ENCODE peak calls at places on chromosomes 11 and 22, in five cellular contexts. One of them, this sample, is unnamed. For H3K4me1 and H3K9me3, the result is how much of the 10 kb centered on the place peaks cover.

GRCh38 chr11:121687961-121688566 is 235.3 kb upstream of the SORL1-AS1 start:
- DNase-seq in tibial nerve: no peak
- DNase-seq in A673: no peak
- DNase-seq in heart right ventricle: no peak
- DNase-seq in cardiac muscle cell: peak
- DNase-seq in this sample: no peak

GRCh38 chr22:17786435-17787158 is 12.3 kb upstream of the BID start:
- DNase-seq in A673: no peak
- DNase-seq in heart right ventricle: peak
- DNase-seq in cardiac muscle cell: peak
- DNase-seq in tibial nerve: peak
- DNase-seq in this sample: no peak

GRCh38 chr11:85869776-85870175 is 14.6 kb downstream of the CCDC83 start:
- DNase-seq in A673: no peak
- DNase-seq in heart right ventricle: no peak
- DNase-seq in cardiac muscle cell: no peak
- DNase-seq in tibial nerve: no peak
- DNase-seq in this sample: no peak

GRCh38 chr22:37018815-37019308 is 385 bp downstream of the TST start:
- DNase-seq in cardiac muscle cell: peak
- DNase-seq in A673: peak
- DNase-seq in tibial nerve: peak
- DNase-seq in heart right ventricle: peak
- DNase-seq in this sample: peak

GRCh38 chr22:23381661-23382427 is 198.2 kb downstream of the IGLL1 start:
- DNase-seq in heart right ventricle: no peak
- DNase-seq in tibial nerve: no peak
- DNase-seq in cardiac muscle cell: no peak
- DNase-seq in A673: no peak
- DNase-seq in this sample: no peak

GRCh38 chr11:123473941-123474668 is 44.0 kb downstream of the GRAMD1B start:
- DNase-seq in tibial nerve: no peak
- DNase-seq in heart right ventricle: no peak
- DNase-seq in A673: peak
- DNase-seq in cardiac muscle cell: peak
- DNase-seq in this sample: no peak

GRCh38 chr11:74971424-74971823 is 17.3 kb upstream of the NEU3 start:
- DNase-seq in tibial nerve: no peak
- DNase-seq in heart right ventricle: no peak
- DNase-seq in A673: no peak
- DNase-seq in cardiac muscle cell: peak
- DNase-seq in this sample: no peak

GRCh38 chr11:71940561-71941219 is 11.8 kb downstream of the RNF121 start:
- DNase-seq in tibial nerve: no peak
- DNase-seq in A673: no peak
- DNase-seq in heart right ventricle: no peak
- DNase-seq in cardiac muscle cell: no peak
- DNase-seq in this sample: no peak

GRCh38 chr11:20026629-20027545 is 133.4 kb downstream of the DBX1 start:
- DNase-seq in cardiac muscle cell: no peak
- DNase-seq in heart right ventricle: no peak
- DNase-seq in A673: no peak
- DNase-seq in tibial nerve: no peak
- DNase-seq in this sample: no peak

GRCh38 chr22:31588970-31589675 is 72.9 kb downstream of the PISD start:
- DNase-seq in cardiac muscle cell: no peak
- DNase-seq in heart right ventricle: no peak
- DNase-seq in A673: no peak
- DNase-seq in tibial nerve: no peak
- DNase-seq in this sample: no peak

GRCh38 chr11:114207096-114207495 is 89.1 kb upstream of the NNMT start:
- DNase-seq in tibial nerve: no peak
- DNase-seq in heart right ventricle: no peak
- DNase-seq in A673: no peak
- DNase-seq in cardiac muscle cell: no peak
- DNase-seq in this sample: no peak

GRCh38 chr11:20050048-20050447 is 110.2 kb downstream of the DBX1 start:
- DNase-seq in A673: no peak
- DNase-seq in heart right ventricle: no peak
- DNase-seq in tibial nerve: no peak
- DNase-seq in cardiac muscle cell: no peak
- DNase-seq in this sample: no peak

GRCh38 chr11:8564526-8564925 is 29.5 kb downstream of the STK33 start:
- DNase-seq in cardiac muscle cell: no peak
- DNase-seq in A673: no peak
- DNase-seq in tibial nerve: no peak
- DNase-seq in heart right ventricle: no peak
- DNase-seq in this sample: no peak

GRCh38 chr11:24267015-24267414 is 229.8 kb upstream of the LUZP2 start:
- DNase-seq in tibial nerve: no peak
- DNase-seq in heart right ventricle: no peak
- DNase-seq in cardiac muscle cell: no peak
- DNase-seq in A673: no peak
- DNase-seq in this sample: no peak

GRCh38 chr22:37589607-37590006 is 9.7 kb upstream of the LGALS2 start:
- DNase-seq in cardiac muscle cell: no peak
- DNase-seq in tibial nerve: no peak
- DNase-seq in A673: no peak
- DNase-seq in heart right ventricle: no peak
- DNase-seq in this sample: no peak

GRCh38 chr11:86183694-86184093 is 60.9 kb upstream of the EED start:
- DNase-seq in cardiac muscle cell: peak
- DNase-seq in heart right ventricle: no peak
- DNase-seq in A673: no peak
- DNase-seq in tibial nerve: no peak
- DNase-seq in this sample: no peak

GRCh38 chr11:12792590-12792989 is 118.4 kb downstream of the TEAD1 start:
- DNase-seq in cardiac muscle cell: peak
- DNase-seq in tibial nerve: no peak
- DNase-seq in heart right ventricle: no peak
- DNase-seq in A673: no peak
- DNase-seq in this sample: no peak

GRCh38 chr22:22767876-22768602 is 119.6 kb upstream of the IGLL5 start:
- DNase-seq in tibial nerve: no peak
- DNase-seq in heart right ventricle: no peak
- DNase-seq in A673: no peak
- DNase-seq in cardiac muscle cell: peak
- DNase-seq in this sample: no peak

GRCh38 chr22:45934659-45935341 is 42.2 kb downstream of the WNT7B start:
- DNase-seq in tibial nerve: no peak
- DNase-seq in A673: peak
- DNase-seq in cardiac muscle cell: peak
- DNase-seq in heart right ventricle: peak
- DNase-seq in this sample: peak

GRCh38 chr11:11843233-11843632 is 1.5 kb downstream of the USP47 start:
- DNase-seq in A673: no peak
- DNase-seq in tibial nerve: no peak
- DNase-seq in heart right ventricle: no peak
- DNase-seq in cardiac muscle cell: peak
- DNase-seq in this sample: peak

GRCh38 chr11:34493926-34494595 is 19.5 kb downstream of the ELF5 start:
- DNase-seq in heart right ventricle: no peak
- DNase-seq in cardiac muscle cell: no peak
- DNase-seq in tibial nerve: no peak
- DNase-seq in A673: no peak
- DNase-seq in this sample: no peak

GRCh38 chr11:1277936-1278512 is 31.4 kb downstream of the TOLLIP start:
- DNase-seq in A673: no peak
- DNase-seq in heart right ventricle: no peak
- DNase-seq in cardiac muscle cell: no peak
- DNase-seq in tibial nerve: no peak
- DNase-seq in this sample: no peak

GRCh38 chr22:24166811-24167210 is 14.5 kb upstream of the SUSD2 start:
- DNase-seq in cardiac muscle cell: no peak
- DNase-seq in heart right ventricle: no peak
- DNase-seq in tibial nerve: no peak
- DNase-seq in A673: no peak
- DNase-seq in this sample: no peak

GRCh38 chr11:125886997-125887372 is 483 bp upstream of the HYLS1 start:
- DNase-seq in A673: peak
- DNase-seq in cardiac muscle cell: peak
- DNase-seq in heart right ventricle: peak
- DNase-seq in tibial nerve: no peak
- DNase-seq in this sample: peak

GRCh38 chr11:15396778-15397177 is 282.1 kb downstream of the INSC start:
- DNase-seq in tibial nerve: no peak
- DNase-seq in cardiac muscle cell: no peak
- DNase-seq in A673: no peak
- DNase-seq in heart right ventricle: no peak
- DNase-seq in this sample: no peak

GRCh38 chr22:50085211-50085999 is at the start of gene MLC1:
- DNase-seq in heart right ventricle: no peak
- DNase-seq in cardiac muscle cell: peak
- DNase-seq in A673: peak
- DNase-seq in tibial nerve: no peak
- DNase-seq in this sample: peak

DNA sequence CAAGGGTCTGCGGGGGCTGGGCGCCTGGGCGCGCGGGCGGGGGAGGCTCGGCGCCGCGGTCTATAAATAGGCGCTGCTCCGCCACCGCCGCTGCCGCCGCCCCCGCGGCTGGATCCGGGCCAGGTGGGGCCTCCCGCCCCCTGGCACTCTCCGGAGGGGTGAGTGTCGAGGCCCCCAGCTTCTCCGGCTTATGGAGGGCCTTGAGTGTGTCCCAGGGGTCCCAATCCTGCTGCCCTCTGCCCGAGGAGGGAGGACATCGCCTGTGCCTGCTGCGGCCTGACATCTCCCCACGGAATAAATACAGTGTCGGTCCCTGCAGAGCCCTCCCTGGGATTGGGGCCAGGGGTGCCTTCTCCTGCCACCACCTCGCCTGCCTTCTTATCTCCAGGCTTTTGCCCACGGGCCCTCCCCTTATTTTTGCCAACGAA is 4.3 kb upstream of the GP1BB start:
- DNase-seq in A673: peak
- DNase-seq in tibial nerve: no peak
- DNase-seq in cardiac muscle cell: peak
- DNase-seq in heart right ventricle: peak
- DNase-seq in this sample: no peak
- H3K4me3 ChIP-seq in A673: peak
- H3K4me3 ChIP-seq in tibial nerve: peak
- H3K4me3 ChIP-seq in cardiac muscle cell: peak
- H3K4me3 ChIP-seq in heart right ventricle: peak
- H3K4me3 ChIP-seq in this sample: peak

DNA sequence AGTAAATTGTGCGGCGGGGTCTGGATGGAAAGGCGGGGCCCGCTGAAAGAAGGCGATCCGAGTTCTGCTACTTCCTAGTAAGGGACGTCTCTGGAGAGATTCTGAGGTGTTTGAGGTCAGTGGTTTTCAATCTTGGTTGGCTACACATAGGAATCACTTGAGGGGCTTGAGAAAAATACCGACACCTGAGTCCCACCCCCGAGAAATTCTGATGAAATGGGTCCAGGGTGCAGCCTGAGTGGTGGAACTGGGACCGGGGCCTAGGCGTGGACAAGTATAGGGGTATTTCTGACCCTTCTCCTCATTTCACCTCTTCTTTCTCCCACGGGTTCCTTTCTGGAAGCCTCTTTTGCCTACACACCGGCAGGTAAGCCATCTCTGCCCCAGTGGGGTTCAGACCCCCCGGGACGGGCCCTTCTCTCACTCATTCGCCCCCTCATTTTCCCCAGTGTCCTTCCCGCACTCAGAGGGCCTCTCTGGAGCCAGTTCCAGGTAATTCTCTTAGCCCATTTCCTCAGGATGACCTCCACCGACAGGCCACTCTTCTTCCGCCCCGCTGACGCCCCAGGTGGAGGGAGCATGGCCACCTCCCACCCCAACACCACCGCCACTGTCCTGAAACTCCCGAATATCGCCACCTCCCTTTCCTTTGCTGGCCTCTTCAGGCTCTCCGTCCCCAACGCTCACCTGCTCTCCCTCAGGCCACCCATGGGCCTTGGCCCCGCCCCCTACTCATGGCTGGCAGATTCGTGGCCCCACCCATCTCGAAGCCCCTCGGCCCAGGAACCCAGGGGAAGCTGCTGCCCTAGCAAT is 11.8 kb downstream of the ROBO3 start:
- DNase-seq in A673: no peak
- DNase-seq in tibial nerve: no peak
- DNase-seq in cardiac muscle cell: no peak
- DNase-seq in heart right ventricle: no peak
- DNase-seq in this sample: no peak
- H3K4me1 ChIP-seq in A673: under half
- H3K4me1 ChIP-seq in tibial nerve: under half
- H3K4me1 ChIP-seq in cardiac muscle cell: under half
- H3K4me1 ChIP-seq in heart right ventricle: under half
- H3K4me1 ChIP-seq in this sample: under half

GRCh38 chr11:70756756-70757155 is 358.4 kb downstream of the CTTN start:
- DNase-seq in A673: no peak
- DNase-seq in heart right ventricle: no peak
- DNase-seq in tibial nerve: no peak
- DNase-seq in cardiac muscle cell: no peak
- DNase-seq in this sample: no peak

GRCh38 chr11:70757241-70757640 is 358.9 kb downstream of the CTTN start:
- DNase-seq in cardiac muscle cell: no peak
- DNase-seq in heart right ventricle: no peak
- DNase-seq in A673: no peak
- DNase-seq in tibial nerve: no peak
- DNase-seq in this sample: no peak

GRCh38 chr11:70756341-70756740 is 358.0 kb downstream of the CTTN start:
- DNase-seq in heart right ventricle: no peak
- DNase-seq in cardiac muscle cell: no peak
- DNase-seq in A673: no peak
- DNase-seq in tibial nerve: no peak
- DNase-seq in this sample: no peak

GRCh38 chr11:70759846-70760245 is 361.5 kb downstream of the CTTN start:
- DNase-seq in tibial nerve: no peak
- DNase-seq in cardiac muscle cell: no peak
- DNase-seq in A673: no peak
- DNase-seq in heart right ventricle: no peak
- DNase-seq in this sample: no peak

GRCh38 chr11:70758206-70758605 is 359.9 kb downstream of the CTTN start:
- DNase-seq in cardiac muscle cell: no peak
- DNase-seq in heart right ventricle: no peak
- DNase-seq in tibial nerve: no peak
- DNase-seq in A673: no peak
- DNase-seq in this sample: no peak
- H3K9me3 ChIP-seq in cardiac muscle cell: under half
- H3K9me3 ChIP-seq in heart right ventricle: under half
- H3K9me3 ChIP-seq in tibial nerve: under half
- H3K9me3 ChIP-seq in A673: under half
- H3K9me3 ChIP-seq in this sample: half or more

GRCh38 chr11:93740031-93740801 is 1.1 kb downstream of the TAF1D start:
- DNase-seq in tibial nerve: no peak
- DNase-seq in A673: no peak
- DNase-seq in heart right ventricle: no peak
- DNase-seq in cardiac muscle cell: peak
- DNase-seq in this sample: peak

GRCh38 chr11:93736129-93736528 is 5.2 kb downstream of the TAF1D start:
- DNase-seq in cardiac muscle cell: peak
- DNase-seq in A673: no peak
- DNase-seq in heart right ventricle: no peak
- DNase-seq in tibial nerve: no peak
- DNase-seq in this sample: no peak

GRCh38 chr11:93740802-93741093 is 547 bp downstream of the TAF1D start:
- DNase-seq in heart right ventricle: peak
- DNase-seq in tibial nerve: peak
- DNase-seq in A673: peak
- DNase-seq in cardiac muscle cell: peak
- DNase-seq in this sample: peak

GRCh38 chr11:93737904-93738612 is 3.2 kb downstream of the TAF1D start:
- DNase-seq in tibial nerve: no peak
- DNase-seq in A673: no peak
- DNase-seq in heart right ventricle: no peak
- DNase-seq in cardiac muscle cell: no peak
- DNase-seq in this sample: no peak

GRCh38 chr11:93738647-93739081 is 2.6 kb downstream of the TAF1D start:
- DNase-seq in cardiac muscle cell: peak
- DNase-seq in heart right ventricle: no peak
- DNase-seq in tibial nerve: no peak
- DNase-seq in A673: no peak
- DNase-seq in this sample: no peak
- H3K4me3 ChIP-seq in cardiac muscle cell: no peak
- H3K4me3 ChIP-seq in heart right ventricle: peak
- H3K4me3 ChIP-seq in tibial nerve: no peak
- H3K4me3 ChIP-seq in A673: peak
- H3K4me3 ChIP-seq in this sample: peak